ENCODE peak calls at places on chromosome 2, in ten cellular contexts. D is GM23338; Z is A549; Q is activated CD8-positive, alpha-beta T cell treated with anti-CD3 and anti-CD28 coated beads, Interleukin-2, amount 10 ng/mL, durations not matched to agents 7 days and 5 days; L is foreskin keratinocyte; A is activated naive CD8-positive, alpha-beta T cell treated with anti-CD3 and anti-CD28 coated beads, Interleukin-2, amount 50 U/mL, for 24 hours; W is left cardiac atrium; J is aorta; M is effector memory CD8-positive, alpha-beta T cell; H is esophagus mucosa. C is an unnamed sample.
A peak's percentile ranks its signal among the peaks of the same experiment; 100 is the strongest.

GRCh38 chr2:101533611-101534601 is 59.0 kb upstream of the RFX8 start:
- ATAC-seq in D (peak; percentile 95), Z (no peak), Q (no peak), L (no peak), A (no peak), W (peak; percentile 67), J (peak; percentile 84), M (no peak), H (no peak), C (no peak)

GRCh38 chr2:29952973-29953372 is 31.6 kb upstream of the ALK start:
- ATAC-seq in D (peak; percentile 62), Z (no peak), Q (no peak), L (no peak), A (no peak), W (no peak), J (no peak), M (no peak), H (no peak), C (no peak)

GRCh38 chr2:112712903-112713584 is 7.8 kb upstream of the NT5DC4 start:
- ATAC-seq in D (no peak), Z (peak; percentile 28), Q (no peak), L (peak; percentile 64), A (peak; percentile 47), W (no peak), J (no peak), M (no peak), H (peak; percentile 46), C (no peak)

GRCh38 chr2:27710640-27711430 is 47.1 kb downstream of the SLC4A1AP start:
- ATAC-seq in D (no peak), Z (peak; percentile 3), Q (no peak), L (no peak), A (peak; percentile 49), W (no peak), J (no peak), M (no peak), H (peak; percentile 39), C (no peak)

GRCh38 chr2:1721706-1722483 is 22.4 kb downstream of the PXDN start:
- ATAC-seq in D (no peak), Z (peak; percentile 50), Q (no peak), L (peak; percentile 84), A (no peak), W (peak; percentile 41), J (peak; percentile 58), M (no peak), H (peak; percentile 68), C (no peak)

GRCh38 chr2:221211653-221212052 is 360.5 kb downstream of the EPHA4 start:
- ATAC-seq in D (no peak), Z (no peak), Q (no peak), L (no peak), A (no peak), W (no peak), J (no peak), M (no peak), H (no peak), C (no peak)

GRCh38 chr2:119352357-119352756 is 14.3 kb downstream of the C2orf76 start:
- ATAC-seq in D (peak; percentile 67), Z (no peak), Q (no peak), L (no peak), A (no peak), W (peak; percentile 81), J (peak; percentile 59), M (no peak), H (peak; percentile 46), C (peak; percentile 92)

GRCh38 chr2:111216811-111217652 is 96.3 kb downstream of the BCL2L11 start:
- ATAC-seq in D (no peak), Z (no peak), Q (no peak), L (no peak), A (no peak), W (peak; percentile 65), J (no peak), M (no peak), H (peak; percentile 21), C (no peak)

GRCh38 chr2:233387667-233388528 is 33.6 kb downstream of the DGKD start:
- ATAC-seq in D (no peak), Z (peak; percentile 78), Q (no peak), L (no peak), A (no peak), W (peak; percentile 95), J (peak; percentile 96), M (no peak), H (peak; percentile 39), C (no peak)

GRCh38 chr2:134705861-134706586 is 12.8 kb downstream of the TMEM163 start:
- ATAC-seq in D (peak; percentile 92), Z (no peak), Q (no peak), L (no peak), A (no peak), W (no peak), J (peak; percentile 33), M (no peak), H (no peak), C (no peak)

GRCh38 chr2:26412091-26412673 is 10.5 kb downstream of the DRC1 start:
- ATAC-seq in D (no peak), Z (peak; percentile 90), Q (peak; percentile 47), L (no peak), A (peak; percentile 76), W (no peak), J (no peak), M (peak; percentile 24), H (no peak), C (peak; percentile 56)

C was measured in stimulated activated memory B cell treated with anti-CD40 and anti-IgM and Interleukin-4, amounts not matched to agents 10 μg/mL and 1 μg/mL and 100 μg/mL, for 72 hours.